ENCODE peak calls at places on chromosome 17, in ten cellular contexts. K is Right ventricle myocardium superior; O is stimulated activated CD4-positive, alpha-beta T cell treated with anti-CD3 and anti-CD28 coated beads, TNF-alpha, amount 100 ng/mL, for 24 hours; Q is stimulated activated CD8-positive, alpha-beta memory T cell treated with anti-CD3 and anti-CD28 coated beads, Interleukin-2, amount 100 ng/mL, for 48 hours; G is left lung; P is cardiac fibroblast; J is HEK293T; H is germinal center; Y is right cardiac atrium; V is mucosa of descending colon. N is an unnamed sample.

GRCh38 chr17:80220709-80221215 is 535 bp downstream of the SLC26A11 start:
- DNase-seq in H (peak), G (no peak), Y (peak), K (no peak), O (no peak), J (peak), V (peak), Q (no peak), P (peak), N (peak)

GRCh38 chr17:82433560-82434215 is 15.3 kb upstream of the OGFOD3 start:
- DNase-seq in Q (no peak), Y (peak), K (no peak), O (no peak), G (no peak), J (no peak), P (no peak), H (no peak), V (no peak), N (no peak)

GRCh38 chr17:13107726-13108235 is 90.0 kb upstream of the ELAC2 start:
- DNase-seq in Y (no peak), Q (no peak), G (no peak), K (no peak), H (no peak), O (no peak), V (no peak), P (peak), J (no peak), N (no peak)

GRCh38 chr17:7873051-7873450 is 15.2 kb downstream of the CYB5D1 start:
- DNase-seq in Y (no peak), K (no peak), V (no peak), J (no peak), O (no peak), Q (no peak), H (no peak), G (no peak), P (no peak), N (no peak)

GRCh38 chr17:30812218-30813177 is 12.0 kb downstream of the CRLF3 start:
- DNase-seq in O (no peak), V (no peak), Q (no peak), H (no peak), P (peak), G (no peak), J (no peak), K (no peak), Y (peak), N (no peak)

GRCh38 chr17:77312786-77313599 is 172.2 kb downstream of the SEC14L1 start:
- DNase-seq in P (peak), K (peak), J (no peak), O (no peak), G (no peak), Q (no peak), H (no peak), Y (peak), V (peak), N (no peak)

GRCh38 chr17:39193346-39193745 is 4.1 kb downstream of the CACNB1 start:
- DNase-seq in O (no peak), V (no peak), J (no peak), Q (no peak), H (no peak), K (no peak), G (no peak), P (no peak), Y (peak), N (no peak)

GRCh38 chr17:45398800-45399199 is 33.9 kb downstream of the ARHGAP27 start:
- DNase-seq in K (no peak), H (no peak), O (no peak), Q (no peak), P (no peak), V (no peak), Y (no peak), G (no peak), J (no peak), N (no peak)

GRCh38 chr17:4604111-4604644 is 19.8 kb downstream of the SMTNL2 start:
- DNase-seq in V (peak), J (peak), O (no peak), G (no peak), H (no peak), Q (no peak), K (peak), P (peak), Y (peak), N (no peak)

N was measured in dermis microvascular lymphatic vessel endothelial cell.